ENCODE peak calls at places on chromosomes 3 and 15, in nine cellular contexts. G is neural crest cell; Q is activated naive CD8-positive, alpha-beta T cell treated with anti-CD3 and anti-CD28 coated beads for 36 hours; V is fibroblast of lung; S is head of caudate nucleus; Z is germinal center; A is nucleus accumbens; B is stimulated activated CD8-positive, alpha-beta memory T cell treated with anti-CD3 and anti-CD28 coated beads, Interleukin-15, amount 100 ng/mL, for 24 hours; R is HFFc6. N is an unnamed sample.

GRCh38 chr3:10950476-10951294 is 41.9 kb upstream of the SLC6A1 start:
- DNase-seq in G (peak), Q (no peak), V (peak), S (peak), Z (no peak), A (no peak), B (no peak), R (peak), N (no peak)

GRCh38 chr15:24916305-24917009 is 38.3 kb upstream of the SNRPN start:
- DNase-seq in G (no peak), Q (peak), V (no peak), S (no peak), Z (no peak), A (no peak), B (no peak), R (no peak), N (no peak)

GRCh38 chr15:56931674-56932507 is 13.4 kb downstream of the TCF12 start:
- DNase-seq in G (no peak), Q (no peak), V (no peak), S (no peak), Z (no peak), A (no peak), B (no peak), R (no peak), N (no peak)

GRCh38 chr15:57259511-57260143 is 116.7 kb upstream of the CGNL1 start:
- DNase-seq in G (peak), Q (no peak), V (no peak), S (no peak), Z (no peak), A (no peak), B (no peak), R (no peak), N (no peak)

GRCh38 chr15:56327721-56328502 is 37.3 kb upstream of the TEX9 start:
- DNase-seq in G (no peak), Q (no peak), V (peak), S (no peak), Z (no peak), A (no peak), B (no peak), R (no peak), N (no peak)

GRCh38 chr15:92914768-92915221 is 14.7 kb downstream of the CHD2 start:
- DNase-seq in G (no peak), Q (no peak), V (no peak), S (no peak), Z (no peak), A (no peak), B (no peak), R (no peak), N (no peak)

GRCh38 chr15:85114886-85115285 is 133.2 kb downstream of the PDE8A start:
- DNase-seq in G (no peak), Q (no peak), V (no peak), S (no peak), Z (no peak), A (no peak), B (no peak), R (no peak), N (no peak)

GRCh38 chr3:125594581-125595011 is 701 bp downstream of the OSBPL11 start:
- DNase-seq in G (peak), Q (peak), V (no peak), S (no peak), Z (no peak), A (no peak), B (no peak), R (peak), N (no peak)

GRCh38 chr3:63279000-63279366 is 875 bp downstream of the SYNPR start:
- DNase-seq in G (no peak), Q (no peak), V (no peak), S (no peak), Z (no peak), A (no peak), B (no peak), R (no peak), N (no peak)

GRCh38 chr3:29515451-29515850 is 234.6 kb downstream of the RBMS3 start:
- DNase-seq in G (no peak), Q (no peak), V (no peak), S (no peak), Z (no peak), A (no peak), B (no peak), R (peak), N (no peak)

GRCh38 chr3:194472290-194472920 is 14.4 kb downstream of the ATP13A3 start:
- DNase-seq in G (no peak), Q (no peak), V (peak), S (no peak), Z (peak), A (no peak), B (no peak), R (peak), N (no peak)

N was measured in occipital lobe.